ENCODE peak calls at places on chromosomes 4 and X, in nine cellular contexts. W is suprapubic skin, L is HCT116, Z is K562, P is sigmoid colon, F is transverse colon, Y is esophagus muscularis mucosa, C is GM12878, D is spleen. K is an unnamed sample.
A peak's percentile ranks its signal among the peaks of the same experiment; 100 is the strongest.

GRCh38 chr4:111126340-111126739 is 503.5 kb upstream of the PITX2 start:
- DNase-seq in C (no peak), W (no peak), Y (no peak), F (no peak), Z (no peak), L (no peak), D (no peak), P (no peak), K (no peak)

GRCh38 chrX:112211459-112211858 is 128.9 kb upstream of the TRPC5 start:
- DNase-seq in Z (no peak), Y (no peak), C (peak; percentile 11), W (no peak), F (no peak), P (no peak), L (no peak), D (no peak), K (no peak)

GRCh38 chrX:130108647-130109428 is 1.5 kb downstream of the ELF4 start:
- DNase-seq in F (peak; percentile 73), D (peak; percentile 90), L (no peak), W (no peak), P (no peak), Z (peak; percentile 66), Y (no peak), C (no peak), K (no peak)

GRCh38 chr4:1570291-1571164 is 113.6 kb downstream of the FAM53A start:
- DNase-seq in F (no peak), W (peak; percentile 57), D (peak; percentile 71), P (peak; percentile 54), C (no peak), Y (no peak), L (no peak), Z (no peak), K (no peak)

GRCh38 chr4:66927937-66928336 is 617.4 kb downstream of the CENPC start:
- DNase-seq in Y (no peak), Z (no peak), F (no peak), D (no peak), C (no peak), P (no peak), W (no peak), L (no peak), K (no peak)

GRCh38 chrX:101759000-101759399 is 99.3 kb upstream of the ARMCX2 start:
- DNase-seq in Z (peak; percentile 12), L (peak; percentile 24), C (no peak), F (no peak), W (no peak), P (no peak), D (no peak), Y (no peak), K (peak; percentile 20)

GRCh38 chrX:109553862-109554261 is 17.2 kb downstream of the NXT2 start:
- DNase-seq in Y (no peak), F (no peak), Z (no peak), P (no peak), D (no peak), L (no peak), W (no peak), C (no peak), K (no peak)

GRCh38 chr4:145248971-145249370 is 68.6 kb upstream of the OTUD4 start:
- DNase-seq in D (no peak), W (no peak), L (no peak), Z (no peak), P (no peak), Y (no peak), F (no peak), C (no peak), K (no peak)

GRCh38 chrX:46757593-46757992 is 1.3 kb downstream of the SLC9A7 start:
- DNase-seq in D (no peak), F (no peak), W (no peak), Z (no peak), P (no peak), C (no peak), L (no peak), Y (no peak), K (no peak)

GRCh38 chrX:46754450-46755075 is 4.4 kb downstream of the SLC9A7 start:
- DNase-seq in Y (no peak), P (no peak), C (peak; percentile 75), W (no peak), L (no peak), Z (no peak), F (no peak), D (no peak), K (peak; percentile 11)

GRCh38 chrX:46757052-46757451 is 1.9 kb downstream of the SLC9A7 start:
- DNase-seq in F (no peak), W (no peak), Z (no peak), Y (no peak), P (no peak), C (no peak), L (no peak), D (no peak), K (no peak)

GRCh38 chrX:46758163-46758955 is 559 bp downstream of the SLC9A7 start:
- DNase-seq in P (no peak), C (no peak), F (peak; percentile 12), W (no peak), L (no peak), Z (no peak), Y (no peak), D (peak; percentile 81), K (peak; percentile 15)

DNA sequence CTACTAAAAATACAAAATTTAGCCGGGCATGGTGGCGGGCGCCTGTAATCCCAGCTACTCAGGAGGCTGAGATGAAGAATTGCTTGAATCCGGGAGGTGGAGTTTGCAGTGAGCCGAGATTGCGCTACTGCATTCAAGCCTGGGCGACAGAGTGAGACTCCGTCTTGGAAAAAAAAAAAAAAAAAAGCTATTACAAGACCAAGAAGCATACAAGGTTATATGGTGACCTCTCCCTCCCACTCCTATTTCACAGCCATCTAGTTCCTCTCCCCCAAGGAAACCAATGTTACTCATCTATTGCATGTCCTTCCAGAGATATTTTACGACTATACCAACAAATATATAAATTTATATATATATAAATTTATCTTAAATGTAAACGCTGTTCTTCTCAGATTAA is 3.3 kb downstream of the SLC9A7 start:
- DNase-seq in F (no peak), Z (no peak), L (no peak), C (no peak), P (no peak), Y (no peak), D (no peak), W (no peak), K (no peak)
- TF ChIP-seq POLR2A in F (no peak), Z (no peak), L (no peak), C (no peak), P (no peak), Y (no peak), D (no peak), W (no peak), K (no peak)

GRCh38 chr4:20265726-20266125 is 14.0 kb downstream of the SLIT2 start:
- DNase-seq in C (no peak), L (no peak), F (no peak), W (no peak), D (no peak), Z (no peak), P (no peak), Y (no peak), K (no peak)

GRCh38 chr4:20259707-20260106 is 8.0 kb downstream of the SLIT2 start:
- DNase-seq in Y (no peak), D (no peak), C (no peak), L (no peak), W (no peak), Z (no peak), F (no peak), P (no peak), K (no peak)

GRCh38 chr4:20260821-20261220 is 9.1 kb downstream of the SLIT2 start:
- DNase-seq in P (no peak), D (no peak), F (no peak), Z (no peak), W (no peak), L (no peak), Y (no peak), C (no peak), K (no peak)

GRCh38 chr4:20264688-20265087 is 13.0 kb downstream of the SLIT2 start:
- DNase-seq in Z (no peak), L (no peak), W (no peak), F (no peak), D (no peak), C (no peak), Y (no peak), P (no peak), K (no peak)

GRCh38 chr4:20262221-20262620 is 10.5 kb downstream of the SLIT2 start:
- DNase-seq in C (no peak), Y (no peak), Z (no peak), W (no peak), F (no peak), L (no peak), P (no peak), D (no peak), K (no peak)
- TF ChIP-seq POLR2AphosphoS5 in C (no peak), Y (no peak), Z (no peak), W (no peak), F (no peak), L (no peak), P (no peak), D (no peak), K (no peak)

GRCh38 chr4:140326395-140326993 is 47.0 kb upstream of the SCOC start:
- DNase-seq in W (no peak), F (peak; percentile 14), L (peak; percentile 33), P (no peak), C (no peak), Z (peak; percentile 19), D (no peak), Y (no peak), K (no peak)
- TF ChIP-seq CTCF in W (peak; percentile 64), F (peak; percentile 56), L (peak; percentile 77), P (peak; percentile 61), C (peak; percentile 35), Z (peak; percentile 54), D (peak; percentile 49), Y (peak; percentile 60), K (peak; percentile 78)

GRCh38 chr4:158798062-158798461 is 29.2 kb downstream of the FNIP2 start:
- DNase-seq in D (no peak), Y (no peak), F (no peak), C (no peak), W (no peak), L (no peak), Z (no peak), P (no peak), K (no peak)

GRCh38 chr4:158799013-158799770 is 30.4 kb downstream of the FNIP2 start:
- DNase-seq in W (no peak), C (no peak), F (no peak), L (no peak), Z (no peak), P (no peak), Y (no peak), D (no peak), K (no peak)

GRCh38 chr4:158799856-158800255 is 31.0 kb downstream of the FNIP2 start:
- DNase-seq in F (no peak), L (no peak), Y (no peak), W (no peak), C (no peak), Z (peak; percentile 48), P (no peak), D (no peak), K (no peak)

GRCh38 chr4:158793021-158793420 is 24.2 kb downstream of the FNIP2 start:
- DNase-seq in D (no peak), P (no peak), F (no peak), C (no peak), Y (no peak), W (no peak), L (no peak), Z (no peak), K (no peak)

DNA sequence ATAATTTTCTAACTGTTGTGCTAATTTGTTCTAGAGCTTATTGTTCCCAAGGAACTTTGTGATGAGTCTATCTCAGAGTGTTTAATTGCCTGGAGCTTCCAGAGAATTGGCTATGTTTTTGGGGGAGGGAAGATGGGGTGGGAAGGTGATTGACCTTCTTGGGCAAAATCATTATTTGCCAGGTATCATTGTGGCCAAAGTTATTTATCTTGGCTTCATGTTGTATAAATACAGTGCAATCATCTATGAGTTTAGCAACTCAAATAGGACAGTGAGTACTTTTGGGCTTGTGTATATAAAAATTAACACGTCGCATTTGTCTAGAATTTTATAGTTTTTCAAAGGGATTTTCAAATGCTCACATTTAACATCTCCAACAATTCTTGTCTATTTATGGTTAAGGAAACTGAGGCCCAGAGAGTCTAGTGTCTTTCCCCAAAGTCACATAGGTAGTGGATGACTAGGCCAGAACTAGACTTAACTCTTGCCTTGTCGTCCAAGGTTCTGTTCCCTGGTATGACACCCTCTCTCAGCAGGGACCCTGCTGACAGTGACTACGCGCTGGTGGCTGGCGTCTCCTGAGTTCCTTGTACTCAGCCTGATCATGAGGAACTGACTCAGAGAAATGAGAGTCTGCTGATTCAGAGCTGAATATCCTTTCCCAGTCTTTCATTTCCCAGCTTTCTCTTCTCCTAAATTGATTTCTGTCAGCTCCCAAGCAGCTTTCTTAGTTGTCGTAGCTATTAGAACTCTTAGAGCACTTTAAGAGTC is 27.7 kb downstream of the FNIP2 start:
- DNase-seq in P (no peak), F (no peak), Y (no peak), W (no peak), D (no peak), L (no peak), Z (no peak), C (no peak), K (no peak)
- TF ChIP-seq POLR2A in P (no peak), F (no peak), Y (no peak), W (no peak), D (no peak), L (no peak), Z (no peak), C (no peak), K (no peak)

K was measured in prostate gland.